ENCODE peak calls at places on chromosomes 12 and 14, in nine cellular contexts. O, T, Q, M, E, C, K, N and F are unnamed samples.
A peak's percentile ranks its signal among the peaks of the same experiment; 100 is the strongest.

GRCh38 chr12:57005980-57006808 is at the start of gene ZBTB39:
- DNase-seq in O (peak; percentile 61), T (no peak), Q (peak; percentile 59), M (peak; percentile 84), E (peak; percentile 85), C (peak; percentile 20), K (peak; percentile 32), N (peak; percentile 42), F (peak; percentile 85)

GRCh38 chr14:36976571-36977023 is 195.8 kb downstream of the SLC25A21 start:
- DNase-seq in O (no peak), T (no peak), Q (no peak), M (no peak), E (no peak), C (peak; percentile 45), K (no peak), N (peak; percentile 58), F (no peak)

GRCh38 chr12:104722541-104723534 is 235.3 kb downstream of the SLC41A2 start:
- DNase-seq in O (no peak), T (no peak), Q (no peak), M (no peak), E (no peak), C (no peak), K (no peak), N (no peak), F (no peak)

GRCh38 chr12:26102954-26103353 is 21.9 kb downstream of the BHLHE41 start:
- DNase-seq in O (no peak), T (no peak), Q (no peak), M (no peak), E (no peak), C (no peak), K (no peak), N (no peak), F (no peak)

GRCh38 chr14:101062611-101063010 is 159.1 kb upstream of the RTL1 start:
- DNase-seq in O (no peak), T (peak; percentile 9), Q (no peak), M (peak; percentile 8), E (no peak), C (no peak), K (no peak), N (no peak), F (no peak)

GRCh38 chr14:84006643-84007137 is 1523.3 kb upstream of the FLRT2 start:
- DNase-seq in O (peak; percentile 18), T (no peak), Q (no peak), M (no peak), E (peak; percentile 25), C (no peak), K (peak; percentile 36), N (no peak), F (no peak)

GRCh38 chr12:25825494-25825893 is 133.0 kb upstream of the RASSF8 start:
- DNase-seq in O (no peak), T (no peak), Q (no peak), M (no peak), E (no peak), C (no peak), K (no peak), N (no peak), F (no peak)

GRCh38 chr12:3975652-3976051 is 102.5 kb upstream of the PARP11 start:
- DNase-seq in O (no peak), T (no peak), Q (no peak), M (no peak), E (no peak), C (no peak), K (no peak), N (no peak), F (no peak)

GRCh38 chr12:88993655-88994054 is 358.6 kb downstream of the DUSP6 start:
- DNase-seq in O (no peak), T (no peak), Q (no peak), M (no peak), E (peak; percentile 43), C (peak; percentile 36), K (no peak), N (peak; percentile 43), F (peak; percentile 30)

GRCh38 chr14:105528197-105528858 is 1.9 kb downstream of the TMEM121 start:
- DNase-seq in O (peak; percentile 82), T (peak; percentile 83), Q (peak; percentile 79), M (peak; percentile 91), E (peak; percentile 49), C (peak; percentile 38), K (peak; percentile 80), N (peak; percentile 51), F (peak; percentile 78)

GRCh38 chr12:123141615-123142517 is 9.0 kb downstream of the PITPNM2 start:
- DNase-seq in O (peak; percentile 73), T (no peak), Q (no peak), M (no peak), E (no peak), C (peak; percentile 87), K (peak; percentile 62), N (peak; percentile 44), F (peak; percentile 39)

GRCh38 chr12:103580026-103580425 is 7.0 kb upstream of the STAB2 start:
- DNase-seq in O (no peak), T (no peak), Q (no peak), M (no peak), E (no peak), C (no peak), K (no peak), N (peak; percentile 68), F (peak; percentile 26)

GRCh38 chr14:60276347-60276746 is 27.3 kb downstream of the PPM1A start:
- DNase-seq in O (no peak), T (no peak), Q (no peak), M (no peak), E (no peak), C (no peak), K (no peak), N (no peak), F (no peak)

GRCh38 chr12:65415826-65416225 is 137.3 kb downstream of the MSRB3 start:
- DNase-seq in O (no peak), T (no peak), Q (no peak), M (no peak), E (no peak), C (peak; percentile 27), K (no peak), N (no peak), F (no peak)

GRCh38 chr12:29241821-29242591 is 92.9 kb downstream of the FAR2 start:
- DNase-seq in O (no peak), T (no peak), Q (no peak), M (no peak), E (peak; percentile 35), C (peak; percentile 37), K (peak; percentile 32), N (peak; percentile 90), F (peak; percentile 50)

GRCh38 chr12:105418232-105418631 is 87.7 kb downstream of the C12orf75 start:
- DNase-seq in O (no peak), T (peak; percentile 82), Q (no peak), M (no peak), E (peak; percentile 4), C (no peak), K (no peak), N (peak; percentile 83), F (peak; percentile 75)

GRCh38 chr14:65333926-65334687 is 78.4 kb upstream of the FUT8 start:
- DNase-seq in O (no peak), T (no peak), Q (no peak), M (no peak), E (no peak), C (no peak), K (no peak), N (no peak), F (no peak)

GRCh38 chr12:108573310-108573709 is 10.9 kb downstream of the ISCU start:
- DNase-seq in O (no peak), T (no peak), Q (no peak), M (no peak), E (no peak), C (no peak), K (no peak), N (no peak), F (no peak)

GRCh38 chr12:19186722-19187661 is 57.5 kb downstream of the PLEKHA5 start:
- DNase-seq in O (no peak), T (no peak), Q (no peak), M (no peak), E (peak; percentile 66), C (peak; percentile 45), K (no peak), N (peak; percentile 55), F (peak; percentile 32)
- TF ChIP-seq CTCF in O (peak; percentile 77), T (peak; percentile 68), Q (peak; percentile 96), M (peak; percentile 63), E (peak; percentile 55), C (peak; percentile 67), K (peak; percentile 76), N (peak; percentile 59), F (peak; percentile 47)

GRCh38 chr12:47382305-47382704 is 302.5 kb upstream of the AMIGO2 start:
- DNase-seq in O (no peak), T (no peak), Q (no peak), M (no peak), E (no peak), C (no peak), K (no peak), N (no peak), F (no peak)
- TF ChIP-seq CTCF in O (no peak), T (peak; percentile 7), Q (no peak), M (no peak), E (no peak), C (no peak), K (no peak), N (no peak), F (no peak)

GRCh38 chr14:73025544-73025943 is 1.4 kb downstream of the ZFYVE1 start:
- DNase-seq in O (no peak), T (no peak), Q (no peak), M (no peak), E (no peak), C (no peak), K (no peak), N (no peak), F (no peak)
- TF ChIP-seq CTCF in O (no peak), T (no peak), Q (no peak), M (no peak), E (no peak), C (no peak), K (no peak), N (no peak), F (no peak)

GRCh38 chr14:55926007-55926406 is 192.2 kb upstream of the PELI2 start:
- DNase-seq in O (peak; percentile 51), T (no peak), Q (no peak), M (no peak), E (no peak), C (peak; percentile 56), K (no peak), N (no peak), F (no peak)

GRCh38 chr14:55928316-55928715 is 189.9 kb upstream of the PELI2 start:
- DNase-seq in O (no peak), T (no peak), Q (no peak), M (no peak), E (no peak), C (no peak), K (no peak), N (no peak), F (no peak)

GRCh38 chr14:55929136-55929535 is 189.1 kb upstream of the PELI2 start:
- DNase-seq in O (no peak), T (no peak), Q (no peak), M (no peak), E (no peak), C (no peak), K (no peak), N (no peak), F (no peak)

GRCh38 chr14:55930016-55930784 is 188.0 kb upstream of the PELI2 start:
- DNase-seq in O (no peak), T (no peak), Q (no peak), M (no peak), E (no peak), C (no peak), K (no peak), N (no peak), F (no peak)

DNA sequence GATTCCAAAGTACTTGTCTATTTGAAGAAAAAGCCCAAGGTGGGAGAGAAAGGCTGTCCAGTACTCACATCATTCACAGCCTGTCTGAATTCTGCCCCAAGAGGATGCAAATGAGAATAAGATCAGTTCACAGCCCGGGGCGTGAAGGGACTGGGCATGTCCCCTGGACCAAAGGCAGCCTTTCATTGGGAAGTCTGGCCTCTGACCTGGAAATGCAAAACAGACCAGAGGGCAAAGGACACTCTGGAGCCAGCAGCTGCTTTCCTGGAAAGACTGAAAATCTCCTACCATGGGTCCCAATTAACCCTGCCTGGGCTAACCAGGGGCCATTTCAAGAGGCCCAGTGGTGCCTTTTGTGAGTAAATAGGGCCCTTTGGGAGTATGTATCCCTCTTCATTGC is 191.2 kb upstream of the PELI2 start:
- DNase-seq in O (no peak), T (no peak), Q (peak; percentile 69), M (no peak), E (no peak), C (no peak), K (no peak), N (no peak), F (no peak)
- TF ChIP-seq CTCF in O (no peak), T (no peak), Q (no peak), M (no peak), E (no peak), C (no peak), K (no peak), N (no peak), F (no peak)